ENCODE peak calls at places on chromosomes 13 and 19, in ten cellular contexts. V, G, X, M, T, W, Q, D, R and A are unnamed samples.

GRCh38 chr19:51726049-51726448 is 2.3 kb upstream of the HAS1 start:
- DNase-seq in G (no peak), T (no peak), W (no peak), Q (peak; percentile 17), X (no peak), R (no peak), V (no peak), M (no peak), D (no peak), A (no peak)

GRCh38 chr13:40485611-40486517 is 180.6 kb downstream of the FOXO1 start:
- DNase-seq in X (peak; percentile 31), V (no peak), Q (no peak), D (no peak), G (no peak), T (no peak), W (peak; percentile 28), R (no peak), M (no peak), A (no peak)

GRCh38 chr19:8526345-8527062 is 12.5 kb upstream of the ZNF414 start:
- DNase-seq in W (no peak), T (peak; percentile 85), M (no peak), X (no peak), G (no peak), Q (peak; percentile 92), V (peak; percentile 75), R (peak; percentile 95), D (peak; percentile 93), A (peak; percentile 94)

GRCh38 chr19:13997637-13997962 is 8.5 kb downstream of the RFX1 start:
- DNase-seq in T (no peak), R (no peak), Q (no peak), D (no peak), G (no peak), M (no peak), W (peak; percentile 2), V (no peak), X (no peak), A (no peak)

GRCh38 chr19:46435009-46435408 is 6.3 kb upstream of the PNMA8C start:
- DNase-seq in D (no peak), X (no peak), W (no peak), G (no peak), R (no peak), M (no peak), Q (no peak), V (no peak), T (no peak), A (no peak)

GRCh38 chr19:46661735-46662592 is 982 bp upstream of the DACT3 start:
- DNase-seq in Q (peak; percentile 86), G (peak; percentile 69), X (no peak), R (peak; percentile 76), D (peak; percentile 86), M (peak; percentile 84), W (no peak), V (peak; percentile 80), T (peak; percentile 91), A (peak; percentile 85)

GRCh38 chr13:73060251-73061160 is 1.7 kb downstream of the KLF5 start:
- DNase-seq in Q (no peak), D (no peak), G (no peak), M (no peak), W (no peak), T (peak; percentile 74), V (no peak), R (peak; percentile 52), X (no peak), A (peak; percentile 35)

GRCh38 chr13:94073006-94073744 is 406.3 kb downstream of the DCT start:
- DNase-seq in G (no peak), X (no peak), M (no peak), V (no peak), R (no peak), T (no peak), Q (no peak), W (no peak), D (no peak), A (no peak)

DNA sequence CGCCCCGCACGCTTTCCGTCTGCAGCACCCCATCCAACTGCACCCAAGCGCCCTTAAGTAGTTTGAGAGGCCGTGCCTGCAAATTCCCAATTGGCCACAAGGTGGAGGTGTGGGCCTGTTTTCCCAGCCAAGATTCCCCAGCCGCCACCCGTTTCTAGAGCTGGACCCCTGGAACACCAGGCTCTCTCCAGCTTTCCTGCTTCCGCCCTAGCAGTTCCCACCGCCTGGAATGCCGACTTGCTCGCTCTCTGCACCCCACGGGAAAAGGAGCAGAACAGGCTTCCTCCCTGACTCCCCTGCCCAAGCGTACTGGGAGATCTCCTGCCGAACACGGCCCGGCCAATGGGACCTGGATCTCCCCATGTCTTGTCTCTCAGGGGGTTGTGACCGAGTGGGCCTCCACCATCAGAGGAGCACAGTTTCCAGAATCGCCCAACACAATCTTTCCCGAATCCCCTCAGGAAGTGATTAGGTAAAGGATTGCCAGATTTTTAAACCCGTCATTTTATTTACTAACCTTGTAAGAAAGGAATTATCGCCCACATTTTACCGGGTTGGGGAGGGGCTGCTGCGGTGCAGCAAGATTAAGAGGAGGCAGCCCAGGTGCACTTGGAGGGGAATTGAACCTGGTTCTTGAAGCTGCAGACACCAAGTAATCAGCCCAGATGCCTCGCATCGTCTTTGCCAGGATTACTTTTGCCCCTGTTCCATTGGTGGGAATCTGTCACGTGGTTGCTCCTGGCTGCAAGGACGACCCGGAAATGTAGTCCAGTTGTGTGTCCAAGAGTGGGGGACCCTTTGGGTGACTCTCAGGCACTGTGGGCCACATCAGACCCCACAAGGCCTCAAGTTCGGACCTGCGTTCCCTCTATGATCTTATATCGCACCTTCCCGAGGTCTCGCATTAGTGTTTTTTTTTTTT is 3.5 kb upstream of the NAPSA start:
- DNase-seq in Q (peak; percentile 88), X (no peak), D (peak; percentile 87), R (peak; percentile 84), M (peak; percentile 87), W (peak; percentile 45), T (peak; percentile 90), G (no peak), V (peak; percentile 74), A (peak; percentile 86)
- TF ChIP-seq POLR2AphosphoS5 in Q (no peak), X (peak; percentile 13), D (no peak), R (no peak), M (peak; percentile 8), W (peak; percentile 31), T (peak; percentile 60), G (no peak), V (peak; percentile 60), A (no peak)

GRCh38 chr13:25977671-25978070 is 74.1 kb downstream of the SHISA2 start:
- DNase-seq in R (no peak), D (no peak), T (no peak), X (no peak), V (no peak), G (no peak), Q (no peak), M (no peak), W (no peak), A (no peak)

GRCh38 chr13:25973576-25973975 is 78.2 kb downstream of the SHISA2 start:
- DNase-seq in Q (no peak), X (no peak), D (no peak), V (no peak), M (no peak), R (no peak), G (no peak), T (no peak), W (no peak), A (no peak)

GRCh38 chr13:25980255-25980654 is 71.6 kb downstream of the SHISA2 start:
- DNase-seq in X (no peak), D (no peak), R (peak; percentile 40), G (no peak), W (no peak), V (peak; percentile 18), M (no peak), Q (no peak), T (no peak), A (no peak)

GRCh38 chr13:25978961-25979360 is 72.9 kb downstream of the SHISA2 start:
- DNase-seq in D (no peak), R (no peak), W (no peak), X (no peak), M (no peak), Q (no peak), G (no peak), T (no peak), V (no peak), A (no peak)

DNA sequence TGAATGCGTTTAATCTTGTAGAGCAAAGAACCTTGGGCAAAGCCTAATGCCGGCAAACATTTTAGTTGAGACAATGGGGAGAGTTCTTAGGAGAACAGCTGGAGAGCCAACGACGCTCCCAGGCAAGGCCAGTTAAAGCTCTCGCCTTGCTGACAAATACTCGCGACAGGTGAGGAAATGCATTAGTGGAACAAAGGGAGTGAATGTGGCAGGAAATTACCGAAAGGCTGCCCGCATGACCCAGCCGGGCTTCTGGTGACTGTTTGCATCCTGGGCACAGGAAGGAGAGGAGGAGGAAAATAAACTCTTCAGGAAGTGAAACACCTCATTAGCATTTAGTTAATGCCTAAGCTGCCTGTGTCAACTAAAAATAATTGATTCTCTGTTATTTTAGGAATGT is 74.6 kb downstream of the SHISA2 start:
- DNase-seq in W (no peak), R (no peak), X (no peak), M (no peak), D (no peak), V (no peak), T (no peak), G (no peak), Q (no peak), A (no peak)
- TF ChIP-seq POLR2AphosphoS5 in W (no peak), R (no peak), X (no peak), M (no peak), D (no peak), V (no peak), T (no peak), G (no peak), Q (no peak), A (no peak)

DNA sequence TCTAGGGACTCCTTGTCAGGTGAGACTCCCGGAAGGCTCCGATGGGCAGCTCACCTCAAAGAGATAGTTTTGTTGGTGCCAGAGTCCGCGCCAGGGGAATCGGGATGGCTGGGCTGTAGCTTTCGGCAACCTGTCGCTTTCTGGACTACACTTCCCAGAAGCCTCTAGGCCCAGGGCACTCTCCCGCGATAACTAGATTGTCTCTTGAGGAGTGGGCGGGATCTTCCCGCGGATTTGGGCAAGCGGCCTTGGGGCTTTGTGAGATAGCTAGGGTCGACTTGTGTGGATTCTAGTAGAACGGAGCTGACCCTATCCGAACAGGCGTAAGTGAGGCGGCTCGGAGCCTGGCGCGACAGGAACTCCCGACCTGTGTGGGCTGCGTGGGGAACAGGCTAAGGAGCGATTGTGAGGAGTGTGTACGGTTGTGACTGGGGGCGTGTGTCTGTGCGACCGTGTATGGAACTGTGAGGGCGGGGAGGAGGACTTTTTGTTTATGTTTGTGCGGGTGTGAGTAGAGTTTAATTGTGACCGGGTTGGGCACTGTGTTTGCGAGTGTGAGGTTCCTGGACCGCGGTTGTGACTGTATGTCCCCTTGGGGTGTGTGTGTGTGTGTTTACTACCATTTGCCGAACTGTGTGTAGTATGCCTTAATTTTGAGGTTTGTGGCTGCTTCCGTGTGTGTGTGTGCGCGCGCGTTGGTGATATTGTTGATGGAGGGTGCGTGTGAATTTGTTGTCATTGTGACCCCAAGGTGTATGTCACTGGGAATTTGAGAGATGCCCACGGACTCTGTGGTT is at the start of gene ZNF345:
- DNase-seq in V (no peak), Q (peak; percentile 90), T (peak; percentile 94), G (peak; percentile 93), R (peak; percentile 84), X (peak; percentile 66), W (peak; percentile 25), M (peak; percentile 95), D (peak; percentile 90), A (peak; percentile 87)
- TF ChIP-seq POLR2AphosphoS5 in V (no peak), Q (peak; percentile 28), T (peak; percentile 80), G (no peak), R (peak; percentile 56), X (peak; percentile 79), W (no peak), M (peak; percentile 59), D (peak; percentile 68), A (peak; percentile 58)

DNA sequence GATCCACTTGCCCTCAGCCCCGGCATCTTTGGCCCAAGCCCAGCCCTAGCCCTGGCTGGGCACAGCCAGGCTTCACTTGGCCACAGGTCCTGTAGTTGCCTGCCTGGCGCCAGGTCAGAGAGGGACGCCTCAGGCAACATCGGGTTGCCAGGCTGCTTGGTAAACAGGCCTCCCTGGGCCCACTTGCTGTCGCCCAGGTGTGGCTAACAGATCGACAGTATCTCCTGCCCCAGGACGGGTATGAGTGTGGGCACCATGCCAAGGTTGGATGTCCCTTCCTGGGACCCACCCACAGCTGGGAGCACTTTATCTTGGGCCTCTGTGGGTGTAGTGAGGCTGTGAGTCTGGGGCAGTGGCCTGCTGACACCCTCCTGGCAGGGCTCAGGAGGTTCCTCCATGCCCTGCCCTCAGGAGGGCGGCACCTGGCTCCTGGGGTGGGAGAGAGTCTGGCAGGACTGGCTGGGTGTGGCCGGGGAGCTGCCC is 27.9 kb downstream of the CARM1 start:
- DNase-seq in W (no peak), Q (peak; percentile 92), G (no peak), M (no peak), V (no peak), T (no peak), D (peak; percentile 85), X (no peak), R (peak; percentile 83), A (peak; percentile 94)
- TF ChIP-seq POLR2AphosphoS5 in W (no peak), Q (peak; percentile 72), G (no peak), M (no peak), V (no peak), T (no peak), D (no peak), X (no peak), R (no peak), A (no peak)